ENCODE peak calls at places on chromosomes 3 and 15, in eight cellular contexts. One of them, this sample, is unnamed.

GRCh38 chr3:131725414-131725813 is 222.6 kb upstream of the MRPL3 start:
- DNase-seq in fibroblast of lung: no peak
- DNase-seq in Karpas-422: no peak
- DNase-seq in neuronal stem cell: no peak
- DNase-seq in neural progenitor cell: no peak
- DNase-seq in mesenchymal stem cell: no peak
- DNase-seq in IMR-90: no peak
- DNase-seq in MM.1S: no peak
- DNase-seq in this sample: no peak

GRCh38 chr3:184474907-184475306 is 86.7 kb upstream of the EPHB3 start:
- DNase-seq in neural progenitor cell: no peak
- DNase-seq in IMR-90: no peak
- DNase-seq in Karpas-422: no peak
- DNase-seq in fibroblast of lung: no peak
- DNase-seq in neuronal stem cell: no peak
- DNase-seq in mesenchymal stem cell: no peak
- DNase-seq in MM.1S: no peak
- DNase-seq in this sample: no peak

GRCh38 chr3:21751891-21752290 is 881 bp upstream of the ZNF385D start:
- DNase-seq in fibroblast of lung: no peak
- DNase-seq in mesenchymal stem cell: no peak
- DNase-seq in neural progenitor cell: peak; percentile 18
- DNase-seq in Karpas-422: no peak
- DNase-seq in IMR-90: no peak
- DNase-seq in MM.1S: no peak
- DNase-seq in neuronal stem cell: no peak
- DNase-seq in this sample: no peak

GRCh38 chr15:74433592-74434259 is at the start of gene SEMA7A:
- DNase-seq in MM.1S: peak; percentile 89
- DNase-seq in fibroblast of lung: peak; percentile 75
- DNase-seq in mesenchymal stem cell: peak; percentile 65
- DNase-seq in neural progenitor cell: peak; percentile 94
- DNase-seq in Karpas-422: peak; percentile 96
- DNase-seq in IMR-90: peak; percentile 71
- DNase-seq in neuronal stem cell: peak; percentile 80
- DNase-seq in this sample: peak; percentile 55

GRCh38 chr3:22731901-22732300 is 471.2 kb upstream of the UBE2E2 start:
- DNase-seq in mesenchymal stem cell: no peak
- DNase-seq in Karpas-422: no peak
- DNase-seq in IMR-90: no peak
- DNase-seq in MM.1S: no peak
- DNase-seq in neural progenitor cell: no peak
- DNase-seq in fibroblast of lung: no peak
- DNase-seq in neuronal stem cell: no peak
- DNase-seq in this sample: no peak

GRCh38 chr15:86645861-86646393 is 566.3 kb downstream of the AGBL1 start:
- DNase-seq in IMR-90: no peak
- DNase-seq in MM.1S: no peak
- DNase-seq in mesenchymal stem cell: no peak
- DNase-seq in neuronal stem cell: no peak
- DNase-seq in neural progenitor cell: no peak
- DNase-seq in fibroblast of lung: no peak
- DNase-seq in Karpas-422: no peak
- DNase-seq in this sample: peak; percentile 4

GRCh38 chr3:63753567-63753966 is 65.5 kb upstream of the C3orf49 start:
- DNase-seq in Karpas-422: no peak
- DNase-seq in neural progenitor cell: peak; percentile 28
- DNase-seq in fibroblast of lung: peak; percentile 34
- DNase-seq in IMR-90: peak; percentile 31
- DNase-seq in neuronal stem cell: peak; percentile 15
- DNase-seq in MM.1S: no peak
- DNase-seq in mesenchymal stem cell: peak; percentile 5
- DNase-seq in this sample: peak; percentile 25

GRCh38 chr3:173745952-173746682 is 348.6 kb downstream of the NLGN1 start:
- DNase-seq in fibroblast of lung: peak; percentile 77
- DNase-seq in Karpas-422: no peak
- DNase-seq in neuronal stem cell: no peak
- DNase-seq in IMR-90: peak; percentile 56
- DNase-seq in MM.1S: no peak
- DNase-seq in mesenchymal stem cell: peak; percentile 73
- DNase-seq in neural progenitor cell: no peak
- DNase-seq in this sample: peak; percentile 67

GRCh38 chr3:186789554-186790260 is 6.3 kb downstream of the EIF4A2 start:
- DNase-seq in neuronal stem cell: no peak
- DNase-seq in Karpas-422: peak; percentile 87
- DNase-seq in fibroblast of lung: peak; percentile 22
- DNase-seq in MM.1S: no peak
- DNase-seq in neural progenitor cell: no peak
- DNase-seq in IMR-90: peak; percentile 22
- DNase-seq in mesenchymal stem cell: no peak
- DNase-seq in this sample: no peak

GRCh38 chr3:14555835-14556234 is 15.7 kb upstream of the GRIP2 start:
- DNase-seq in mesenchymal stem cell: no peak
- DNase-seq in neural progenitor cell: no peak
- DNase-seq in neuronal stem cell: no peak
- DNase-seq in Karpas-422: no peak
- DNase-seq in IMR-90: no peak
- DNase-seq in MM.1S: no peak
- DNase-seq in fibroblast of lung: no peak
- DNase-seq in this sample: no peak

GRCh38 chr3:124982855-124983254 is 48.3 kb upstream of the MUC13 start:
- DNase-seq in IMR-90: no peak
- DNase-seq in neural progenitor cell: no peak
- DNase-seq in neuronal stem cell: no peak
- DNase-seq in MM.1S: no peak
- DNase-seq in fibroblast of lung: no peak
- DNase-seq in mesenchymal stem cell: no peak
- DNase-seq in Karpas-422: no peak
- DNase-seq in this sample: no peak

GRCh38 chr3:154781595-154781994 is 298.5 kb upstream of the MME start:
- DNase-seq in MM.1S: no peak
- DNase-seq in neuronal stem cell: no peak
- DNase-seq in IMR-90: no peak
- DNase-seq in fibroblast of lung: no peak
- DNase-seq in mesenchymal stem cell: no peak
- DNase-seq in Karpas-422: no peak
- DNase-seq in neural progenitor cell: no peak
- DNase-seq in this sample: no peak

GRCh38 chr3:153315781-153316180 is 153.8 kb downstream of the RAP2B start:
- DNase-seq in Karpas-422: no peak
- DNase-seq in neural progenitor cell: no peak
- DNase-seq in IMR-90: peak; percentile 51
- DNase-seq in mesenchymal stem cell: no peak
- DNase-seq in fibroblast of lung: peak; percentile 67
- DNase-seq in neuronal stem cell: no peak
- DNase-seq in MM.1S: no peak
- DNase-seq in this sample: peak; percentile 60

GRCh38 chr3:193665370-193665989 is 72.5 kb downstream of the OPA1 start:
- DNase-seq in IMR-90: peak; percentile 54
- DNase-seq in neuronal stem cell: no peak
- DNase-seq in fibroblast of lung: peak; percentile 30
- DNase-seq in MM.1S: peak; percentile 67
- DNase-seq in neural progenitor cell: no peak
- DNase-seq in Karpas-422: peak; percentile 83
- DNase-seq in mesenchymal stem cell: peak; percentile 49
- DNase-seq in this sample: peak; percentile 19

GRCh38 chr15:33131880-33132279 is 62.6 kb downstream of the FMN1 start:
- DNase-seq in IMR-90: peak; percentile 72
- DNase-seq in mesenchymal stem cell: no peak
- DNase-seq in neuronal stem cell: no peak
- DNase-seq in Karpas-422: no peak
- DNase-seq in MM.1S: no peak
- DNase-seq in neural progenitor cell: no peak
- DNase-seq in fibroblast of lung: peak; percentile 64
- DNase-seq in this sample: peak; percentile 54

GRCh38 chr15:94644433-94644832 is 413.1 kb downstream of the MCTP2 start:
- DNase-seq in IMR-90: no peak
- DNase-seq in neuronal stem cell: no peak
- DNase-seq in Karpas-422: no peak
- DNase-seq in fibroblast of lung: no peak
- DNase-seq in MM.1S: no peak
- DNase-seq in neural progenitor cell: no peak
- DNase-seq in mesenchymal stem cell: no peak
- DNase-seq in this sample: no peak

GRCh38 chr3:197522881-197523342 is 32.9 kb downstream of the BDH1 start:
- DNase-seq in fibroblast of lung: no peak
- DNase-seq in neural progenitor cell: no peak
- DNase-seq in Karpas-422: no peak
- DNase-seq in mesenchymal stem cell: no peak
- DNase-seq in MM.1S: no peak
- DNase-seq in IMR-90: peak; percentile 19
- DNase-seq in neuronal stem cell: no peak
- DNase-seq in this sample: no peak

GRCh38 chr3:12444582-12445468 is 39.5 kb upstream of the TSEN2 start:
- DNase-seq in fibroblast of lung: peak; percentile 53
- DNase-seq in neural progenitor cell: peak; percentile 50
- DNase-seq in MM.1S: no peak
- DNase-seq in neuronal stem cell: no peak
- DNase-seq in mesenchymal stem cell: peak; percentile 22
- DNase-seq in Karpas-422: no peak
- DNase-seq in IMR-90: no peak
- DNase-seq in this sample: peak; percentile 44

GRCh38 chr3:67765575-67765974 is 111.2 kb upstream of the SUCLG2 start:
- DNase-seq in Karpas-422: no peak
- DNase-seq in fibroblast of lung: peak; percentile 4
- DNase-seq in neuronal stem cell: no peak
- DNase-seq in neural progenitor cell: no peak
- DNase-seq in mesenchymal stem cell: peak; percentile 27
- DNase-seq in IMR-90: peak; percentile 2
- DNase-seq in MM.1S: no peak
- DNase-seq in this sample: no peak

GRCh38 chr3:15578272-15578671 is 23.1 kb downstream of the HACL1 start:
- DNase-seq in neuronal stem cell: no peak
- DNase-seq in MM.1S: no peak
- DNase-seq in fibroblast of lung: no peak
- DNase-seq in mesenchymal stem cell: no peak
- DNase-seq in Karpas-422: no peak
- DNase-seq in neural progenitor cell: no peak
- DNase-seq in IMR-90: no peak
- DNase-seq in this sample: no peak

GRCh38 chr15:77446840-77447390 is 26.2 kb downstream of the HMG20A start:
- DNase-seq in neuronal stem cell: no peak
- DNase-seq in mesenchymal stem cell: no peak
- DNase-seq in IMR-90: no peak
- DNase-seq in fibroblast of lung: no peak
- DNase-seq in Karpas-422: no peak
- DNase-seq in MM.1S: no peak
- DNase-seq in neural progenitor cell: no peak
- DNase-seq in this sample: no peak

GRCh38 chr15:27427386-27427785 is 456.4 kb downstream of the GABRG3 start:
- DNase-seq in Karpas-422: no peak
- DNase-seq in IMR-90: no peak
- DNase-seq in fibroblast of lung: no peak
- DNase-seq in neural progenitor cell: no peak
- DNase-seq in neuronal stem cell: no peak
- DNase-seq in MM.1S: no peak
- DNase-seq in mesenchymal stem cell: no peak
- DNase-seq in this sample: no peak
- H3K9me3 ChIP-seq in Karpas-422: peaks cover 39% of the 10 kb centered on the region
- H3K9me3 ChIP-seq in IMR-90: peaks cover 6% of the 10 kb centered on the region
- H3K9me3 ChIP-seq in fibroblast of lung: no peaks in the 10 kb centered on the region
- H3K9me3 ChIP-seq in neural progenitor cell: peaks cover 4% of the 10 kb centered on the region
- H3K9me3 ChIP-seq in neuronal stem cell: no peaks in the 10 kb centered on the region
- H3K9me3 ChIP-seq in MM.1S: no peaks in the 10 kb centered on the region
- H3K9me3 ChIP-seq in mesenchymal stem cell: peaks cover 5% of the 10 kb centered on the region
- H3K9me3 ChIP-seq in this sample: no peaks in the 10 kb centered on the region

GRCh38 chr3:119258915-119259314 is 18.2 kb upstream of the B4GALT4 start:
- DNase-seq in neuronal stem cell: no peak
- DNase-seq in Karpas-422: peak; percentile 58
- DNase-seq in fibroblast of lung: no peak
- DNase-seq in mesenchymal stem cell: no peak
- DNase-seq in IMR-90: no peak
- DNase-seq in neural progenitor cell: no peak
- DNase-seq in MM.1S: peak; percentile 28
- DNase-seq in this sample: no peak
- H2AFZ ChIP-seq in neuronal stem cell: peak overlapping the region; percentile 14
- H2AFZ ChIP-seq in Karpas-422: no peak overlapping the region
- H2AFZ ChIP-seq in fibroblast of lung: no peak overlapping the region
- H2AFZ ChIP-seq in mesenchymal stem cell: no peak overlapping the region
- H2AFZ ChIP-seq in IMR-90: no peak overlapping the region
- H2AFZ ChIP-seq in neural progenitor cell: no peak overlapping the region
- H2AFZ ChIP-seq in MM.1S: peak overlapping the region; percentile 47
- H2AFZ ChIP-seq in this sample: no peak overlapping the region

GRCh38 chr15:90334304-90334731 is 17.8 kb upstream of the ZNF774 start:
- DNase-seq in neural progenitor cell: no peak
- DNase-seq in Karpas-422: no peak
- DNase-seq in MM.1S: no peak
- DNase-seq in IMR-90: no peak
- DNase-seq in mesenchymal stem cell: no peak
- DNase-seq in neuronal stem cell: no peak
- DNase-seq in fibroblast of lung: no peak
- DNase-seq in this sample: no peak

GRCh38 chr15:90340345-90340744 is 11.7 kb upstream of the ZNF774 start:
- DNase-seq in MM.1S: peak; percentile 65
- DNase-seq in neural progenitor cell: no peak
- DNase-seq in fibroblast of lung: no peak
- DNase-seq in IMR-90: no peak
- DNase-seq in mesenchymal stem cell: no peak
- DNase-seq in Karpas-422: peak; percentile 61
- DNase-seq in neuronal stem cell: no peak
- DNase-seq in this sample: no peak

GRCh38 chr15:90338483-90338980 is 13.6 kb upstream of the ZNF774 start:
- DNase-seq in IMR-90: no peak
- DNase-seq in mesenchymal stem cell: no peak
- DNase-seq in neuronal stem cell: no peak
- DNase-seq in MM.1S: no peak
- DNase-seq in Karpas-422: no peak
- DNase-seq in neural progenitor cell: no peak
- DNase-seq in fibroblast of lung: no peak
- DNase-seq in this sample: no peak

GRCh38 chr15:90336705-90337141 is 15.4 kb upstream of the ZNF774 start:
- DNase-seq in fibroblast of lung: peak; percentile 76
- DNase-seq in Karpas-422: peak; percentile 47
- DNase-seq in MM.1S: no peak
- DNase-seq in neuronal stem cell: no peak
- DNase-seq in IMR-90: peak; percentile 85
- DNase-seq in neural progenitor cell: no peak
- DNase-seq in mesenchymal stem cell: peak; percentile 52
- DNase-seq in this sample: peak; percentile 68

DNA sequence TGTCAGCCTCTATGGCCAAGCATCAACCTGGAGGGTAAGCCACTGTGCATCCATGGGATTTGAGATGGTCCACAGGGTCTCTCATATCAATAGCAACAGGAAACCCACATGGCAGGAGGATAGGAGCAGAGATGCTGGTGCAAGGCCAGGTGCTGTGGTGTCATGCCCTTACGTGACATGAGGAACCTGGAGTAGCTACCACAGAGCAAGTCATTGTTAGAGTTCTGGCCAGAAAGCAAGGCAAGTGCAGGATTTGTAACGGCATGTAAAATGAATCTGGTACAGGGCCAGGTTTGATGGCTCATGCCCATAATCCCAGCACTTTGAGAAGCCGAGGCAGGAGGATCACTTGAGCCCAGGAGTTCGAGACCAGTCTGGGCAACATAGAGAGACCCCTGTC is 14.8 kb upstream of the ZNF774 start:
- DNase-seq in IMR-90: no peak
- DNase-seq in neuronal stem cell: no peak
- DNase-seq in neural progenitor cell: no peak
- DNase-seq in MM.1S: no peak
- DNase-seq in Karpas-422: no peak
- DNase-seq in mesenchymal stem cell: no peak
- DNase-seq in fibroblast of lung: no peak
- DNase-seq in this sample: no peak
- H3K9ac ChIP-seq in IMR-90: no peak overlapping the region
- H3K9ac ChIP-seq in neuronal stem cell: no peak overlapping the region
- H3K9ac ChIP-seq in neural progenitor cell: no peak overlapping the region
- H3K9ac ChIP-seq in MM.1S: no peak overlapping the region
- H3K9ac ChIP-seq in Karpas-422: no peak overlapping the region
- H3K9ac ChIP-seq in mesenchymal stem cell: no peak overlapping the region
- H3K9ac ChIP-seq in fibroblast of lung: no peak overlapping the region
- H3K9ac ChIP-seq in this sample: no peak overlapping the region

GRCh38 chr15:24971052-24971451 is 16.3 kb downstream of the SNRPN start:
- DNase-seq in mesenchymal stem cell: no peak
- DNase-seq in fibroblast of lung: no peak
- DNase-seq in MM.1S: no peak
- DNase-seq in neural progenitor cell: no peak
- DNase-seq in neuronal stem cell: no peak
- DNase-seq in Karpas-422: no peak
- DNase-seq in IMR-90: no peak
- DNase-seq in this sample: no peak
- H3K9me3 ChIP-seq in mesenchymal stem cell: peaks cover 33% of the 10 kb centered on the region
- H3K9me3 ChIP-seq in fibroblast of lung: no peaks in the 10 kb centered on the region
- H3K9me3 ChIP-seq in MM.1S: no peaks in the 10 kb centered on the region
- H3K9me3 ChIP-seq in neural progenitor cell: peaks cover 4% of the 10 kb centered on the region
- H3K9me3 ChIP-seq in neuronal stem cell: no peaks in the 10 kb centered on the region
- H3K9me3 ChIP-seq in Karpas-422: peaks cover 15% of the 10 kb centered on the region
- H3K9me3 ChIP-seq in IMR-90: no peaks in the 10 kb centered on the region
- H3K9me3 ChIP-seq in this sample: peaks cover 3% of the 10 kb centered on the region